ENCODE peak calls at places on chromosomes 7 and 10, in four cellular contexts. One of them, this sample, is unnamed.

GRCh38 chr10:13219685-13220670 is 14.2 kb downstream of the UCMA start:
- DNase-seq in astrocyte of the spinal cord: peak
- DNase-seq in BJ: no peak
- DNase-seq in A549: peak
- DNase-seq in this sample: no peak

GRCh38 chr10:34555653-34556052 is 259.4 kb downstream of the PARD3 start:
- DNase-seq in BJ: no peak
- DNase-seq in A549: peak
- DNase-seq in astrocyte of the spinal cord: no peak
- DNase-seq in this sample: no peak

GRCh38 chr10:43859016-43859525 is 210.4 kb upstream of the ZNF32 start:
- DNase-seq in BJ: no peak
- DNase-seq in astrocyte of the spinal cord: no peak
- DNase-seq in A549: no peak
- DNase-seq in this sample: no peak

GRCh38 chr10:101961591-101962498 is 94.1 kb downstream of the ARMH3 start:
- DNase-seq in BJ: no peak
- DNase-seq in A549: no peak
- DNase-seq in astrocyte of the spinal cord: no peak
- DNase-seq in this sample: no peak

GRCh38 chr10:49220031-49220430 is 31.8 kb upstream of the TMEM273 start:
- DNase-seq in A549: no peak
- DNase-seq in BJ: no peak
- DNase-seq in astrocyte of the spinal cord: no peak
- DNase-seq in this sample: peak

GRCh38 chr10:123621492-123621891 is 44.7 kb upstream of the GPR26 start:
- DNase-seq in A549: no peak
- DNase-seq in astrocyte of the spinal cord: no peak
- DNase-seq in BJ: peak
- DNase-seq in this sample: no peak

GRCh38 chr10:132019366-132019765 is 37.6 kb upstream of the BNIP3 start:
- DNase-seq in BJ: no peak
- DNase-seq in astrocyte of the spinal cord: no peak
- DNase-seq in A549: no peak
- DNase-seq in this sample: no peak

GRCh38 chr7:85090919-85091567 is 95.8 kb downstream of the SEMA3D start:
- DNase-seq in BJ: no peak
- DNase-seq in astrocyte of the spinal cord: no peak
- DNase-seq in A549: no peak
- DNase-seq in this sample: no peak

GRCh38 chr10:62795750-62796149 is 8.8 kb upstream of the ADO start:
- DNase-seq in astrocyte of the spinal cord: no peak
- DNase-seq in BJ: no peak
- DNase-seq in A549: no peak
- DNase-seq in this sample: no peak

GRCh38 chr7:81167934-81168333 is 249.1 kb upstream of the SEMA3C start:
- DNase-seq in A549: no peak
- DNase-seq in astrocyte of the spinal cord: no peak
- DNase-seq in BJ: no peak
- DNase-seq in this sample: no peak

GRCh38 chr7:96236198-96237039 is 85.5 kb downstream of the SLC25A13 start:
- DNase-seq in A549: no peak
- DNase-seq in astrocyte of the spinal cord: peak
- DNase-seq in BJ: peak
- DNase-seq in this sample: peak

GRCh38 chr10:97549587-97550322 is 22.8 kb upstream of the ANKRD2 start:
- DNase-seq in BJ: no peak
- DNase-seq in astrocyte of the spinal cord: no peak
- DNase-seq in A549: no peak
- DNase-seq in this sample: no peak

GRCh38 chr10:49550563-49550962 is 11.6 kb upstream of the ERCC6 start:
- DNase-seq in astrocyte of the spinal cord: peak
- DNase-seq in BJ: no peak
- DNase-seq in A549: no peak
- DNase-seq in this sample: no peak

GRCh38 chr10:83930-84530 is 34.9 kb upstream of the TUBB8 start:
- DNase-seq in astrocyte of the spinal cord: no peak
- DNase-seq in BJ: no peak
- DNase-seq in A549: no peak
- DNase-seq in this sample: no peak

GRCh38 chr7:81725496-81726117 is 44.2 kb downstream of the HGF start:
- DNase-seq in A549: peak
- DNase-seq in astrocyte of the spinal cord: peak
- DNase-seq in BJ: peak
- DNase-seq in this sample: peak

GRCh38 chr7:81267508-81267907 is 348.7 kb upstream of the SEMA3C start:
- DNase-seq in A549: peak
- DNase-seq in BJ: no peak
- DNase-seq in astrocyte of the spinal cord: peak
- DNase-seq in this sample: peak

GRCh38 chr7:127708788-127709187 is 56.8 kb downstream of the SND1 start:
- DNase-seq in astrocyte of the spinal cord: peak
- DNase-seq in BJ: peak
- DNase-seq in A549: peak
- DNase-seq in this sample: peak

GRCh38 chr7:155356323-155357105 is 58.8 kb downstream of the INSIG1 start:
- DNase-seq in A549: peak
- DNase-seq in astrocyte of the spinal cord: peak
- DNase-seq in BJ: no peak
- DNase-seq in this sample: no peak

GRCh38 chr7:73811760-73812168 is 19.0 kb upstream of the CLDN4 start:
- DNase-seq in A549: peak
- DNase-seq in BJ: no peak
- DNase-seq in astrocyte of the spinal cord: peak
- DNase-seq in this sample: no peak

GRCh38 chr7:115805458-115805857 is 225.1 kb downstream of the TFEC start:
- DNase-seq in BJ: no peak
- DNase-seq in A549: no peak
- DNase-seq in astrocyte of the spinal cord: peak
- DNase-seq in this sample: no peak

GRCh38 chr7:106841896-106842390 is 23.1 kb upstream of the PIK3CG start:
- DNase-seq in astrocyte of the spinal cord: no peak
- DNase-seq in A549: no peak
- DNase-seq in BJ: no peak
- DNase-seq in this sample: no peak

GRCh38 chr7:14698239-14698638 is 204.3 kb downstream of the DGKB start:
- DNase-seq in A549: no peak
- DNase-seq in astrocyte of the spinal cord: peak
- DNase-seq in BJ: no peak
- DNase-seq in this sample: no peak

GRCh38 chr7:103668538-103668937 is 222.5 kb upstream of the SLC26A5 start:
- DNase-seq in BJ: no peak
- DNase-seq in A549: no peak
- DNase-seq in astrocyte of the spinal cord: no peak
- DNase-seq in this sample: no peak

GRCh38 chr10:97081621-97082235 is 104.0 kb downstream of the SLIT1 start:
- DNase-seq in BJ: no peak
- DNase-seq in astrocyte of the spinal cord: peak
- DNase-seq in A549: peak
- DNase-seq in this sample: no peak

GRCh38 chr7:123624527-123625183 is 23.0 kb downstream of the ASB15 start:
- DNase-seq in BJ: no peak
- DNase-seq in A549: peak
- DNase-seq in astrocyte of the spinal cord: no peak
- DNase-seq in this sample: no peak

GRCh38 chr7:135169141-135169935 is 1.2 kb downstream of the CYREN start:
- DNase-seq in A549: peak
- DNase-seq in BJ: no peak
- DNase-seq in astrocyte of the spinal cord: no peak
- DNase-seq in this sample: no peak

GRCh38 chr7:67438913-67439312 is 442.3 kb downstream of the TYW1 start:
- DNase-seq in BJ: no peak
- DNase-seq in A549: no peak
- DNase-seq in astrocyte of the spinal cord: no peak
- DNase-seq in this sample: no peak

GRCh38 chr10:130869179-130869841 is 442.2 kb downstream of the TCERG1L start:
- DNase-seq in astrocyte of the spinal cord: no peak
- DNase-seq in BJ: no peak
- DNase-seq in A549: no peak
- DNase-seq in this sample: no peak

GRCh38 chr10:129626801-129627434 is 159.9 kb downstream of the MGMT start:
- DNase-seq in A549: no peak
- DNase-seq in astrocyte of the spinal cord: peak
- DNase-seq in BJ: no peak
- DNase-seq in this sample: no peak

GRCh38 chr7:75018570-75019364 is 54.3 kb downstream of the CASTOR2 start:
- DNase-seq in BJ: no peak
- DNase-seq in astrocyte of the spinal cord: no peak
- DNase-seq in A549: no peak
- DNase-seq in this sample: no peak

GRCh38 chr10:72063703-72064391 is 24.5 kb downstream of the SPOCK2 start:
- DNase-seq in BJ: no peak
- DNase-seq in astrocyte of the spinal cord: no peak
- DNase-seq in A549: no peak
- DNase-seq in this sample: no peak

GRCh38 chr7:114086491-114086905 is 167.7 kb upstream of the PPP1R3A start:
- DNase-seq in astrocyte of the spinal cord: peak
- DNase-seq in BJ: no peak
- DNase-seq in A549: no peak
- DNase-seq in this sample: no peak

GRCh38 chr10:78777466-78778256 is 291.1 kb upstream of the ZMIZ1 start:
- DNase-seq in BJ: peak
- DNase-seq in A549: no peak
- DNase-seq in astrocyte of the spinal cord: peak
- DNase-seq in this sample: no peak

GRCh38 chr10:89633484-89633883 is 11.6 kb downstream of the PANK1 start:
- DNase-seq in astrocyte of the spinal cord: peak
- DNase-seq in BJ: peak
- DNase-seq in A549: peak
- DNase-seq in this sample: peak

GRCh38 chr10:46520941-46521340 is 35.5 kb downstream of the GPRIN2 start:
- DNase-seq in astrocyte of the spinal cord: peak
- DNase-seq in BJ: no peak
- DNase-seq in A549: no peak
- DNase-seq in this sample: no peak

GRCh38 chr7:103630318-103630717 is 184.3 kb upstream of the SLC26A5 start:
- DNase-seq in astrocyte of the spinal cord: no peak
- DNase-seq in BJ: no peak
- DNase-seq in A549: peak
- DNase-seq in this sample: no peak

GRCh38 chr7:143256932-143257331 is 6.3 kb upstream of the GSTK1 start:
- DNase-seq in astrocyte of the spinal cord: no peak
- DNase-seq in A549: no peak
- DNase-seq in BJ: no peak
- DNase-seq in this sample: no peak
- TF ChIP-seq CTCF in astrocyte of the spinal cord: no peak
- TF ChIP-seq CTCF in A549: no peak
- TF ChIP-seq CTCF in BJ: no peak
- TF ChIP-seq CTCF in this sample: no peak

GRCh38 chr7:33040803-33041516 is 21.6 kb downstream of the NT5C3A start:
- DNase-seq in A549: peak
- DNase-seq in BJ: no peak
- DNase-seq in astrocyte of the spinal cord: no peak
- DNase-seq in this sample: no peak
- H3K4me3 ChIP-seq in A549: peak
- H3K4me3 ChIP-seq in BJ: no peak
- H3K4me3 ChIP-seq in astrocyte of the spinal cord: no peak
- H3K4me3 ChIP-seq in this sample: no peak

GRCh38 chr10:119198438-119198837 is 8.9 kb upstream of the GRK5 start:
- DNase-seq in A549: no peak
- DNase-seq in BJ: no peak
- DNase-seq in astrocyte of the spinal cord: no peak
- DNase-seq in this sample: no peak
- TF ChIP-seq CTCF in A549: peak
- TF ChIP-seq CTCF in BJ: peak
- TF ChIP-seq CTCF in astrocyte of the spinal cord: peak
- TF ChIP-seq CTCF in this sample: peak

DNA sequence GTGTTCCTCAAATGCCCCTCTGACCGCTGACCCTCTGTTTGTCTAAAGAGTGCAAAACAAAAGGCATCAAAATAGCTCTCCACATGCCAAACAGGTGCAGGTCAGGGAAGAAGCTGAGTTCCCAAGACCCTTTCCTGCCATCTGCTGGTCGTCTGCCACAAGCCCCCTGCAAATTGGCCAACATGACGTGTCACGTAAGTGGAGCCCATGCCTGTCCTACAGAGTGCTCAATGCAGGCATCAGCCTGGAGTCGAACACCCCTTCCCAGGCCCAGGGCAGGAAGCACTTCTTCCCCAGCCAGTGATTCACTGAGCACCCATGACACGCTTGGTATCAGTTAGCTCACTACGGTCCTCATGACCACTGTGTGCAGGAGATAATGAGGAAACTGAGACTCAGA is 14.1 kb downstream of the TMEM72 start:
- DNase-seq in A549: peak
- DNase-seq in astrocyte of the spinal cord: no peak
- DNase-seq in BJ: no peak
- DNase-seq in this sample: no peak
- H3K4me3 ChIP-seq in A549: no peak
- H3K4me3 ChIP-seq in astrocyte of the spinal cord: no peak
- H3K4me3 ChIP-seq in BJ: no peak
- H3K4me3 ChIP-seq in this sample: no peak

DNA sequence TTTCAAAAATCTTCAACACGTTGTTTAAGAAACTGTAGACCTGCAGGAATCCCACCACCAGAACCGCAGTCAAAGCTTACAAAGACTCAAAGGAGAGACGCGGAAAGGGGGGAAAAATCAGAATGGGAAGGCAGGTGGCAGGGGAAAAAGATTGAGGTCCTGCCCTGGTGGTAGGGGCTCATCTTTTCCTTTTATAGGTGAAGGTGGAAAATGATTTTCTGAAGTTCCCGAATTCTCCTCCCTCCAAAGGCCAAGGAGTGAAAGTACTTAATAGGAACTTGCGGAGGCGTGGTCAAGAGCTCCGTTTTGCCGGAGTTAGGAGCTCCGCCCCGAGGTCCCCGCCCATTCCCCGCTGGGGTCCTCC is 729 bp downstream of the BBIP1 start:
- DNase-seq in A549: peak
- DNase-seq in astrocyte of the spinal cord: peak
- DNase-seq in BJ: peak
- DNase-seq in this sample: peak
- TF ChIP-seq CTCF in A549: no peak
- TF ChIP-seq CTCF in astrocyte of the spinal cord: no peak
- TF ChIP-seq CTCF in BJ: peak
- TF ChIP-seq CTCF in this sample: no peak

GRCh38 chr10:125154529-125154928 is 5.8 kb downstream of the CTBP2 start:
- DNase-seq in A549: no peak
- DNase-seq in BJ: no peak
- DNase-seq in astrocyte of the spinal cord: no peak
- DNase-seq in this sample: no peak
- H3K4me3 ChIP-seq in A549: no peak
- H3K4me3 ChIP-seq in BJ: peak
- H3K4me3 ChIP-seq in astrocyte of the spinal cord: no peak
- H3K4me3 ChIP-seq in this sample: peak

This sample was measured in AG04449.